ENCODE peak calls at places on chromosomes 3 and 15, in seven cellular contexts. W is HCT116, L is tibial nerve, B is body of pancreas, R is GM23338, Z is OCI-LY7, Y is psoas muscle. M is an unnamed sample.

GRCh38 chr3:99114565-99115291 is 213.2 kb upstream of the DCBLD2 start:
- DNase-seq in W (peak; percentile 49), L (no peak), B (no peak), R (peak; percentile 78), Z (peak; percentile 3), Y (no peak), M (no peak)

GRCh38 chr3:195582947-195583346 is 793 bp downstream of the APOD start:
- DNase-seq in W (peak; percentile 51), L (no peak), B (no peak), R (peak; percentile 75), Z (peak; percentile 10), Y (no peak), M (no peak)

GRCh38 chr3:63571682-63572081 is 80.8 kb upstream of the SNTN start:
- DNase-seq in W (no peak), L (no peak), B (no peak), R (no peak), Z (no peak), Y (no peak), M (no peak)

GRCh38 chr3:52495096-52495495 is at the start of gene STAB1:
- DNase-seq in W (no peak), L (no peak), B (peak; percentile 32), R (no peak), Z (no peak), Y (peak; percentile 77), M (no peak)

GRCh38 chr15:65099336-65099735 is 15.7 kb downstream of the UBAP1L start:
- DNase-seq in W (no peak), L (no peak), B (no peak), R (no peak), Z (no peak), Y (no peak), M (no peak)

GRCh38 chr3:58237238-58237939 is at the start of gene ABHD6:
- DNase-seq in W (peak; percentile 33), L (peak; percentile 52), B (peak; percentile 81), R (peak; percentile 83), Z (peak; percentile 86), Y (peak; percentile 88), M (peak; percentile 39)

GRCh38 chr15:92847841-92848240 is 52.3 kb upstream of the CHD2 start:
- DNase-seq in W (no peak), L (no peak), B (no peak), R (no peak), Z (no peak), Y (no peak), M (no peak)

GRCh38 chr15:34951993-34952392 is 17.5 kb downstream of the AQR start:
- DNase-seq in W (no peak), L (no peak), B (no peak), R (no peak), Z (no peak), Y (no peak), M (no peak)

GRCh38 chr15:86879250-86880229 is 799.9 kb downstream of the AGBL1 start:
- DNase-seq in W (no peak), L (no peak), B (no peak), R (no peak), Z (no peak), Y (peak; percentile 80), M (no peak)

GRCh38 chr3:148714521-148714920 is 16.8 kb downstream of the AGTR1 start:
- DNase-seq in W (no peak), L (no peak), B (no peak), R (no peak), Z (no peak), Y (no peak), M (no peak)

GRCh38 chr3:119302697-119303630 is 8.8 kb downstream of the ARHGAP31 start:
- DNase-seq in W (no peak), L (no peak), B (no peak), R (no peak), Z (no peak), Y (no peak), M (no peak)

GRCh38 chr3:31106204-31106603 is 211.7 kb upstream of the GADL1 start:
- DNase-seq in W (no peak), L (peak; percentile 14), B (no peak), R (no peak), Z (peak; percentile 9), Y (no peak), M (no peak)

GRCh38 chr3:123068227-123069020 is 1.6 kb downstream of the PDIA5 start:
- DNase-seq in W (peak; percentile 45), L (no peak), B (no peak), R (peak; percentile 82), Z (no peak), Y (no peak), M (no peak)

GRCh38 chr15:96052572-96053038 is 277.9 kb upstream of the NR2F2 start:
- DNase-seq in W (no peak), L (no peak), B (no peak), R (peak; percentile 81), Z (no peak), Y (no peak), M (no peak)

GRCh38 chr3:42653560-42654330 is at the start of gene ZBTB47:
- DNase-seq in W (no peak), L (peak; percentile 40), B (peak; percentile 42), R (peak; percentile 52), Z (no peak), Y (peak; percentile 86), M (no peak)

GRCh38 chr15:39115379-39116057 is 465.4 kb upstream of the THBS1 start:
- DNase-seq in W (no peak), L (no peak), B (no peak), R (no peak), Z (no peak), Y (no peak), M (no peak)

GRCh38 chr3:66856555-66856954 is 141.6 kb upstream of the KBTBD8 start:
- DNase-seq in W (no peak), L (no peak), B (no peak), R (no peak), Z (peak; percentile 7), Y (no peak), M (no peak)

DNA sequence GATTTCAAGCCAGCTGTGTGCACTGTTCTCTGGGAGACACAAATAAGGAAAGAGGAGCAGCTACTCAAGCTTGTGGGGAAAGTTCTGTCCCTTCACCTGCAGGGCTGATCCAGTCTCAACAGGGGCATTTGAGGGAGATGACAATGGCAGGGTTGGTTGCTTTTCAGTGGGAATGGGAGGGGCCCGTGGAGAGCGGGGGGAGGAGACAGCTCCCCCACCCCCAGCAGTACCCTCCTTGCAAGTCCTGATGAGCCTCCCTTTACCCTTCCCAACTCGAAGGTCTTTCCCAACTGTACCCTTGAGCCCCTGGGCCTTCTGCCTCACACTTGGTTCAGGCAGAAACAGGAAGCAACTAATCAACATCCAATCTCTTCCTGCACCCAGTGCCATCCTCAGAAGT is 71.8 kb upstream of the SNRPA1 start:
- DNase-seq in W (no peak), L (no peak), B (no peak), R (no peak), Z (no peak), Y (peak; percentile 4), M (no peak)
- H3K4me3 ChIP-seq in W (no peak overlapping the region), L (no peak overlapping the region), B (no peak overlapping the region), R (no peak overlapping the region), Z (no peak overlapping the region), Y (no peak overlapping the region), M (no peak overlapping the region)

GRCh38 chr15:31344266-31344665 is 17.6 kb downstream of the KLF13 start:
- DNase-seq in W (no peak), L (no peak), B (peak; percentile 61), R (no peak), Z (no peak), Y (no peak), M (no peak)

GRCh38 chr15:31343831-31344230 is 17.2 kb downstream of the KLF13 start:
- DNase-seq in W (no peak), L (no peak), B (no peak), R (no peak), Z (no peak), Y (no peak), M (no peak)

GRCh38 chr15:31346367-31347066 is 19.9 kb downstream of the KLF13 start:
- DNase-seq in W (no peak), L (no peak), B (no peak), R (no peak), Z (peak; percentile 84), Y (no peak), M (no peak)

GRCh38 chr15:31345606-31346366 is 19.2 kb downstream of the KLF13 start:
- DNase-seq in W (no peak), L (no peak), B (no peak), R (no peak), Z (peak; percentile 53), Y (peak; percentile 56), M (no peak)

DNA sequence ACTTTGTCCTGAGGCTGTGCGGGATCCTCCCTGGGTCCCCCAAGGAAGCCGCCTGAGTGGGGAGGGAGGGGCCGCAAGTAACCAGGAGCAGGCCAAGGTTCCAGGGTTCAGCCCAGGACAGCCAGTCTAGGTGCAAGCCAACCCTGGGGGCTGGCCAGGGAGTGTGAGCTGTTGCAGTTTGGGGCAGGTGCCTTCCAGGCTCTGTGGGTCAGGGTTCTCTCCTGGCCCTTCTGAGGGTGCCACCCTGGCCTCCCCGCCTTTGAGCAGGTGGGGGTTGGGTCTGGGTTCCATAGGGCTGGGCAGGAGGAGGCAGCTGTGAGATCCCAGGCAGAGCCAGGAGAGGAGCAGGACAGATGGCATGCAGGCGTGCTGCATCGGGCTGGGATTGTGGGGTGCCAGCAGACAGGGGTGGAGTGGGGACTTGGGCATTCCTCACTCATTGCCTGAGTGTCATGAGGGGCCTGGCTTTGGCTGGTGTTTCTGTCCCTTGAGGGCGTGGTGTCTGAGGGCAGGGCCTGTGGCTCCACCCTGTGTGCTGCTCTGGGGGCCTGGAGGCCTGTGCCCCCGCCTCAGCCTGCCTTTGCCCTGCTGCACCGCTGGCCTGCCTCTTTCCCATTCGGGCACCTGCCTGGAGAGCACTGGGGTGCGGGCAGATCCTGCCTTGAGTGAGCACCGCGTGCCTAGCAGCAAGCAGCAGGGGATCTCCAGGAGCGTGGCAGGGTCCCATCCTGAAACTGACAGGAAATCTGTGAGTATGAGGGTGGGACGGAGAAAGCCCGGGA is 18.4 kb downstream of the KLF13 start:
- DNase-seq in W (no peak), L (no peak), B (peak; percentile 71), R (no peak), Z (peak; percentile 39), Y (peak; percentile 87), M (no peak)
- H3K4me1 ChIP-seq in W (no peaks in the 10 kb centered on the region), L (peaks cover 81% of the 10 kb centered on the region), B (peaks cover 91% of the 10 kb centered on the region), R (peaks cover 4% of the 10 kb centered on the region), Z (peaks cover 98% of the 10 kb centered on the region), Y (peaks cover 85% of the 10 kb centered on the region), M (no peaks in the 10 kb centered on the region)

GRCh38 chr15:89820651-89821611 is 6.3 kb upstream of the ANPEP start:
- DNase-seq in W (peak; percentile 6), L (no peak), B (no peak), R (no peak), Z (no peak), Y (peak; percentile 47), M (no peak)
- H3K4me3 ChIP-seq in W (no peak overlapping the region), L (no peak overlapping the region), B (no peak overlapping the region), R (no peak overlapping the region), Z (no peak overlapping the region), Y (no peak overlapping the region), M (peak overlapping the region; percentile 31)

GRCh38 chr3:188315563-188315962 is 161.6 kb downstream of the LPP start:
- DNase-seq in W (no peak), L (no peak), B (no peak), R (no peak), Z (no peak), Y (no peak), M (no peak)
- H3K4me1 ChIP-seq in W (no peaks in the 10 kb centered on the region), L (peaks cover 8% of the 10 kb centered on the region), B (peaks cover 8% of the 10 kb centered on the region), R (no peaks in the 10 kb centered on the region), Z (peaks cover 4% of the 10 kb centered on the region), Y (peaks cover 13% of the 10 kb centered on the region), M (peaks cover 6% of the 10 kb centered on the region)

DNA sequence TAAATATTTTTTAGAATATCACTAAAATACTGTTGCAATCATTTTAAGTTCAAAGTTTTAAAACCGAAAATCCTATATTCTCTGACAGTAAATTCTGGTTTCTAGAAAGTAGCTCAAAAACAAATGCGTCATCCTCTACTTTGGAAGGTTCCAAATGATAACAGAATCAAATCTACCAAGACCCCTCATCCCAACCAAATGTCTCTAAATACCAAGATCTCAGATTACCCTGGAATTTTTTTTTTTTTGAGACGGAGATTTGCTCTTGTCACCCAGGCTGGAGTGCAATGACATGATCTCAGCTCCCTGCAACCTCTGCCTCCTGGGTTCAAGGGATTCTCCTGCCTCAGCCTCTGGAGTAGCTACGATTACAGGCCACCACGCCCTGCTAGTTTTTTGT is 16.8 kb downstream of the TBL1XR1 start:
- DNase-seq in W (no peak), L (no peak), B (no peak), R (no peak), Z (no peak), Y (no peak), M (no peak)
- H3K4me3 ChIP-seq in W (no peak overlapping the region), L (no peak overlapping the region), B (no peak overlapping the region), R (no peak overlapping the region), Z (no peak overlapping the region), Y (no peak overlapping the region), M (no peak overlapping the region)

M was measured in PC-9.